ENCODE peak calls at places on chromosome 22, in four cellular contexts. U is H9, O is neuronal stem cell, Q is mesenchymal stem cell. N is an unnamed sample.

GRCh38 chr22:21000987-21001600 is 824 bp downstream of the THAP7 start:
- DNase-seq in U (no peak), O (no peak), Q (peak; percentile 5), N (no peak)

GRCh38 chr22:20245577-20246367 is 22.3 kb downstream of the RTN4R start:
- DNase-seq in U (no peak), O (no peak), Q (no peak), N (no peak)

GRCh38 chr22:20174785-20175596 is 24.1 kb upstream of the CCDC188 start:
- DNase-seq in U (no peak), O (no peak), Q (no peak), N (no peak)

GRCh38 chr22:50599816-50600454 is 658 bp upstream of the MAPK8IP2 start:
- DNase-seq in U (peak; percentile 68), O (peak; percentile 67), Q (peak; percentile 43), N (peak; percentile 31)

GRCh38 chr22:41526802-41527799 is 17.2 kb downstream of the POLR3H start:
- DNase-seq in U (peak; percentile 63), O (no peak), Q (peak; percentile 40), N (peak; percentile 61)

GRCh38 chr22:50456466-50457234 is 18.2 kb downstream of the SBF1 start:
- DNase-seq in U (peak; percentile 53), O (no peak), Q (no peak), N (no peak)

GRCh38 chr22:20582520-20583361 is 75.3 kb downstream of the MED15 start:
- DNase-seq in U (peak; percentile 26), O (no peak), Q (no peak), N (no peak)

GRCh38 chr22:48783821-48784266 is 1043.8 kb downstream of the BRD1 start:
- DNase-seq in U (no peak), O (no peak), Q (no peak), N (no peak)

GRCh38 chr22:30433773-30434172 is 8.2 kb downstream of the MTFP1 start:
- DNase-seq in U (no peak), O (no peak), Q (no peak), N (no peak)

GRCh38 chr22:23772315-23773246 is at the start of gene MMP11:
- DNase-seq in U (peak; percentile 79), O (no peak), Q (peak; percentile 54), N (peak; percentile 66)

GRCh38 chr22:32864596-32864995 is 63.1 kb downstream of the TIMP3 start:
- DNase-seq in U (no peak), O (no peak), Q (peak; percentile 1), N (peak; percentile 72)

GRCh38 chr22:48441553-48441850 is 1386.2 kb downstream of the BRD1 start:
- DNase-seq in U (no peak), O (no peak), Q (no peak), N (no peak)

GRCh38 chr22:30253205-30253852 is 6.8 kb upstream of the LIF start:
- DNase-seq in U (no peak), O (no peak), Q (no peak), N (no peak)

GRCh38 chr22:49588739-49589138 is 238.9 kb downstream of the BRD1 start:
- DNase-seq in U (no peak), O (no peak), Q (no peak), N (no peak)

GRCh38 chr22:50253941-50254340 is 2.9 kb upstream of the HDAC10 start:
- DNase-seq in U (no peak), O (no peak), Q (no peak), N (no peak)

GRCh38 chr22:30704978-30705377 is 10.3 kb downstream of the OSBP2 start:
- DNase-seq in U (no peak), O (no peak), Q (no peak), N (no peak)

GRCh38 chr22:50544746-50545253 is 899 bp upstream of the KLHDC7B start:
- DNase-seq in U (no peak), O (no peak), Q (no peak), N (peak; percentile 40)

GRCh38 chr22:49008682-49009235 is 818.9 kb downstream of the BRD1 start:
- DNase-seq in U (peak; percentile 14), O (no peak), Q (no peak), N (no peak)

GRCh38 chr22:49659924-49660315 is 167.8 kb downstream of the BRD1 start:
- DNase-seq in U (peak; percentile 24), O (no peak), Q (no peak), N (no peak)

GRCh38 chr22:39296535-39296934 is 22.9 kb downstream of the RPL3 start:
- DNase-seq in U (no peak), O (no peak), Q (no peak), N (no peak)

GRCh38 chr22:19873138-19873959 is 18.7 kb upstream of the GNB1L start:
- DNase-seq in U (no peak), O (no peak), Q (no peak), N (no peak)

GRCh38 chr22:30866811-30867271 is 101.7 kb downstream of the MORC2 start:
- DNase-seq in U (peak; percentile 32), O (no peak), Q (no peak), N (no peak)

GRCh38 chr22:49541451-49542230 is 286.0 kb downstream of the BRD1 start:
- DNase-seq in U (no peak), O (no peak), Q (no peak), N (no peak)

GRCh38 chr22:26174280-26174679 is 5.0 kb downstream of the SEZ6L start:
- DNase-seq in U (peak; percentile 79), O (no peak), Q (no peak), N (no peak)

GRCh38 chr22:40345801-40346177 is 511 bp upstream of the ADSL start:
- DNase-seq in U (no peak), O (no peak), Q (no peak), N (peak; percentile 33)

GRCh38 chr22:48169227-48169626 is 1406.8 kb downstream of the TBC1D22A start:
- DNase-seq in U (no peak), O (no peak), Q (no peak), N (no peak)

GRCh38 chr22:35380013-35380412 is 883 bp upstream of the HMOX1 start:
- DNase-seq in U (no peak), O (no peak), Q (peak; percentile 67), N (peak; percentile 82)

GRCh38 chr22:31230155-31230870 is 18.2 kb downstream of the LIMK2 start:
- DNase-seq in U (no peak), O (no peak), Q (peak; percentile 87), N (peak; percentile 65)

GRCh38 chr22:23925020-23925606 is 30.9 kb downstream of the MIF start:
- DNase-seq in U (no peak), O (no peak), Q (no peak), N (no peak)

GRCh38 chr22:18965526-18966421 is 29.7 kb upstream of the PRODH start:
- DNase-seq in U (no peak), O (no peak), Q (no peak), N (no peak)

GRCh38 chr22:11605468-11605981 is 3922.5 kb upstream of the OR11H1 start:
- DNase-seq in U (no peak), O (no peak), Q (no peak), N (no peak)

GRCh38 chr22:39932918-39933649 is 27.1 kb upstream of the TMA7B start:
- DNase-seq in U (peak; percentile 84), O (peak; percentile 69), Q (peak; percentile 35), N (peak; percentile 23)

DNA sequence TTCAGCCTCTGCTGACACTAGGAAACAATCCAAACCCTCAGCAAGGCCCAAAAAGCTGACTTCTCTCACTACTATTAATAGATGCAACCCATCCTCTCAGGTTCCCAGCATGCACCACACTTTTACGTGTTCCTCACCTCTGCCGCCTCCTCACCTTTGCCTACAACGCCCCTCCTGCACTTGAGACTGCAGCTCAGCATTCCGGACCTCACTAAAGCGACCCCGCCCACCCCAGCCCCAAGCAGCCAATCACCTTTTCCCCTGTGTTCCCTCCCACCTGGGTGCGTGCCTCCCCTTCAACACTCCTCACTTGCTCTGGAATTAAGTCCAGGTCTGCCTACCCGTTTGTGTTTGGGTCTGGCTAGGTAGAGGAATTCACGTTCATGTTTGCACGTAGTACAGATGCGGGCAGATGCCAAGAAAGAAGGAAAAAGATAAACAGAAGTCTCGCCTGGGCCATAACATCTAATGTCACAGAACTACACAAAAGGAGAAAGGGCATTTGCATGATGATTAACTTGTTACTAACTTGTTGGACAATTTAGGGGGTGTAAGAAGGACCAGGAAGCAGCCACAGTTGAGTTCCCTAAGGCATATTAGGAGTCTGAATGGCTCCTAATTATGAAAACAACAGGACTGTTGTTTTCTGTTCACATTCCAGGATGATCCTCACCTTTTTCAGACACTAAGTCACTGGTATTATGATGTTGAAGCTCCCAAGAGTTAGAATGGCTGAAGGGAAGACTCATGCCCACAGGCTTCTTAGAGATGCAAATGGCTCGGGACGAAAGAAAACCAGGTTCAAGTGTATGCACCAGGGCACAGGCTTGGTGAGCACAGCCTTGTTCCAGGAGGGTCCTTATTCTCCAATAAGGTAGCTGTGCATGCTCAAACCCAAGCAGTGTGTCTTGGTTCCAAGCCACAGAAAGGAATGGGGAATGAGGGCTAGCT is 102.2 kb downstream of the MICAL3 start:
- DNase-seq in U (peak; percentile 95), O (no peak), Q (no peak), N (peak; percentile 90)
- H3K79me1 ChIP-seq in U (peaks cover 8% of the 10 kb centered on the region), O (peaks cover 11% of the 10 kb centered on the region), Q (peaks cover 14% of the 10 kb centered on the region), N (peaks cover 19% of the 10 kb centered on the region)

GRCh38 chr22:45318558-45319318 is 9.0 kb downstream of the FAM118A start:
- DNase-seq in U (no peak), O (no peak), Q (peak; percentile 88), N (no peak)

GRCh38 chr22:45317551-45318167 is 7.9 kb downstream of the FAM118A start:
- DNase-seq in U (peak; percentile 63), O (no peak), Q (peak; percentile 17), N (no peak)

GRCh38 chr22:45318168-45318557 is 8.4 kb downstream of the FAM118A start:
- DNase-seq in U (no peak), O (no peak), Q (peak; percentile 97), N (no peak)

GRCh38 chr22:45320326-45320976 is 10.7 kb downstream of the FAM118A start:
- DNase-seq in U (no peak), O (no peak), Q (no peak), N (no peak)

GRCh38 chr22:45319319-45319675 is 9.6 kb downstream of the FAM118A start:
- DNase-seq in U (no peak), O (no peak), Q (peak; percentile 29), N (no peak)
- H3K27ac ChIP-seq in U (no peak overlapping the region), O (no peak overlapping the region), Q (peak overlapping the region; percentile 20), N (no peak overlapping the region)

DNA sequence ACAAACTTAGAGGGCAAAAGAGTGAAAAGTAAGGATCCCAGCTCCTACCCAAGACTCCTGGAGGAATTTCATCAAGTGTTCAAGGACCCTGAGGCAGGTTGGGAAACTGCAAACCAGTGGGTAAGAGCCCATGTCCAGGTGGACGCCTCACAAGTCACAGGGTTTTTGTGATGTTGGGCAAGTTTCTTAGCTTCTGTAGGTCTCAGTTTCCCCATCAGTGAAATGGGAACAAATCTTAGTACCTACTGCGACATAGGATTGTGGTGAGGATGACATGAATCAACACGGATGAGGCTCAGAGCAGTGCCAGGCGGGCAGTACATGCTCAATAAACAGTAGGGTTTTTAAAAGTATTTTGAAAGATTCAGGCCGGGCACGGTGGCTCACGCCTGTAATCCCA is 17.3 kb upstream of the CDC42EP1 start:
- DNase-seq in U (no peak), O (no peak), Q (no peak), N (no peak)
- H3K79me1 ChIP-seq in U (no peaks in the 10 kb centered on the region), O (no peaks in the 10 kb centered on the region), Q (no peaks in the 10 kb centered on the region), N (peaks cover 39% of the 10 kb centered on the region)

DNA sequence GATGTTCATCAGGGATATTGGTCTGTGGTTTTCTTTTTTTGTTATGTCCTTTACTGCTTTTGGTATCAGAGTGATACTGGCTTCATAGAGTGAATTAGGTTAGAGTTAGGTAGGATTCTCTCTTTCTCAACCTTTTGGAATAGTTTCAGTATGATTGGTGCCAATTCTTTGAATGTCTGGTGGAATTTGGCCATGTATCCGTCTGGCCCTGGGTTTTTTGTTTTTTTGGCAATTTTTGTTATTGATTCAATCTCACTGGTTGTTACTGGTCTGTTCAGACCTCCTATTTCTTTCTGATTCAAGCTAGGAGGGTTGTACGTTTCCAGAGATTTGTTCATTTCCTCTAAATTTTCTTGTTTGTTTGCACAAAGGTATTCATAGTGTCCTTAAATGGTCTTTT is 54.4 kb downstream of the ATXN10 start:
- DNase-seq in U (no peak), O (no peak), Q (no peak), N (no peak)
- H3K27ac ChIP-seq in U (no peak overlapping the region), O (no peak overlapping the region), Q (no peak overlapping the region), N (no peak overlapping the region)

N was measured in trophoblast cell.